ENCODE peak calls at places on chromosomes 4 and X, in four cellular contexts. M, A, H and B are unnamed samples. For H3K4me1, the result is how much of the 10 kb centered on the place peaks cover.

GRCh38 chr4:41380758-41381157 is 124.0 kb downstream of the UCHL1 start:
- DNase-seq in M (no peak), A (no peak), H (no peak), B (no peak)

GRCh38 chr4:12852338-12853307 is 631.5 kb downstream of the RAB28 start:
- DNase-seq in M (peak), A (no peak), H (no peak), B (peak)

GRCh38 chrX:4831574-4831973 is 1118.1 kb upstream of the PRKX start:
- DNase-seq in M (no peak), A (no peak), H (no peak), B (no peak)

GRCh38 chr4:127196656-127197352 is 436.0 kb upstream of the INTU start:
- DNase-seq in M (no peak), A (no peak), H (peak), B (peak)

GRCh38 chr4:172758586-172759340 is 409.8 kb upstream of the GALNT7 start:
- DNase-seq in M (peak), A (no peak), H (no peak), B (no peak)

GRCh38 chr4:173666-174314 is 49.5 kb downstream of the ZNF718 start:
- DNase-seq in M (no peak), A (no peak), H (no peak), B (no peak)

GRCh38 chrX:120761810-120762209 is 113.9 kb downstream of the CT47B1 start:
- DNase-seq in M (peak), A (peak), H (no peak), B (no peak)

GRCh38 chr4:87498446-87498900 is 30.7 kb downstream of the SPARCL1 start:
- DNase-seq in M (no peak), A (no peak), H (no peak), B (no peak)

GRCh38 chrX:119655125-119655524 is 37.8 kb downstream of the SEPTIN6 start:
- DNase-seq in M (peak), A (no peak), H (peak), B (peak)

GRCh38 chr4:121950680-121951569 is 935 bp downstream of the TRPC3 start:
- DNase-seq in M (peak), A (peak), H (no peak), B (peak)

GRCh38 chrX:45479835-45480422 is 279.3 kb upstream of the DIPK2B start:
- DNase-seq in M (peak), A (no peak), H (no peak), B (no peak)

GRCh38 chr4:139734875-139735380 is 69.3 kb downstream of the MGST2 start:
- DNase-seq in M (peak), A (peak), H (peak), B (peak)

GRCh38 chrX:43969504-43970501 is 3.4 kb downstream of the NDP start:
- DNase-seq in M (peak), A (no peak), H (no peak), B (no peak)

GRCh38 chr4:128471576-128471975 is 184.0 kb upstream of the PGRMC2 start:
- DNase-seq in M (no peak), A (no peak), H (no peak), B (no peak)

DNA sequence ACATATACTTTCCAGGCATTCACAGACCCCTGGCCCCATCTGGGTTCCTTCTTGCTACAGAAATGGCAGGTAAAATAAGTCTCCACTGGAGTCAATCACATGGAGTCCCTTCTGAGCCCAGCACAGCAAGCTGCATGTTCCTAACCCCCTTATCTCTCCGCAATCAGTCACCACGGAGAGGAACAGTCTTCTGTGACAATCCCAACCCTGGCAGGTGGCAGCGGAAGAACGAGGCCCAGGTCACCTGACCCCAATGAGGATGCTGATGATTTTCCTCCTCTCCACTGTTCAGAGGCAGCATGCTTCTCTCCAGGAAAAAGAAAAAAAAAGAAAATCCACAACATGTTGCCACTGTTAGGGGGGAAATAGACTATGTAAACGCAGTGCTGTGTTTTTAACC is 50.1 kb downstream of the TSPAN5 start:
- DNase-seq in M (no peak), A (no peak), H (no peak), B (no peak)
- H3K4me1 ChIP-seq in M (under half), A (under half), H (under half), B (under half)

GRCh38 chr4:3226944-3227343 is 22.0 kb upstream of the MSANTD1 start:
- DNase-seq in M (no peak), A (no peak), H (no peak), B (no peak)

GRCh38 chr4:3225946-3226345 is 23.0 kb upstream of the MSANTD1 start:
- DNase-seq in M (no peak), A (no peak), H (no peak), B (no peak)

GRCh38 chr4:3227878-3228675 is 20.9 kb upstream of the MSANTD1 start:
- DNase-seq in M (no peak), A (no peak), H (no peak), B (peak)

GRCh38 chr4:3224971-3225850 is 23.7 kb upstream of the MSANTD1 start:
- DNase-seq in M (no peak), A (no peak), H (no peak), B (no peak)

GRCh38 chr4:3226467-3226866 is 22.5 kb upstream of the MSANTD1 start:
- DNase-seq in M (no peak), A (no peak), H (peak), B (no peak)
- H3K4me3 ChIP-seq in M (no peak), A (no peak), H (no peak), B (no peak)

GRCh38 chr4:56910172-56910967 is 2.7 kb downstream of the REST start:
- DNase-seq in M (no peak), A (no peak), H (no peak), B (no peak)

GRCh38 chr4:56909083-56909981 is 1.6 kb downstream of the REST start:
- DNase-seq in M (peak), A (peak), H (peak), B (peak)

GRCh38 chr4:56908206-56909082 is 744 bp downstream of the REST start:
- DNase-seq in M (peak), A (peak), H (peak), B (peak)

GRCh38 chr4:56914336-56914735 is 6.6 kb downstream of the REST start:
- DNase-seq in M (no peak), A (no peak), H (no peak), B (no peak)
- H3K4me1 ChIP-seq in M (under half), A (under half), H (under half), B (under half)

DNA sequence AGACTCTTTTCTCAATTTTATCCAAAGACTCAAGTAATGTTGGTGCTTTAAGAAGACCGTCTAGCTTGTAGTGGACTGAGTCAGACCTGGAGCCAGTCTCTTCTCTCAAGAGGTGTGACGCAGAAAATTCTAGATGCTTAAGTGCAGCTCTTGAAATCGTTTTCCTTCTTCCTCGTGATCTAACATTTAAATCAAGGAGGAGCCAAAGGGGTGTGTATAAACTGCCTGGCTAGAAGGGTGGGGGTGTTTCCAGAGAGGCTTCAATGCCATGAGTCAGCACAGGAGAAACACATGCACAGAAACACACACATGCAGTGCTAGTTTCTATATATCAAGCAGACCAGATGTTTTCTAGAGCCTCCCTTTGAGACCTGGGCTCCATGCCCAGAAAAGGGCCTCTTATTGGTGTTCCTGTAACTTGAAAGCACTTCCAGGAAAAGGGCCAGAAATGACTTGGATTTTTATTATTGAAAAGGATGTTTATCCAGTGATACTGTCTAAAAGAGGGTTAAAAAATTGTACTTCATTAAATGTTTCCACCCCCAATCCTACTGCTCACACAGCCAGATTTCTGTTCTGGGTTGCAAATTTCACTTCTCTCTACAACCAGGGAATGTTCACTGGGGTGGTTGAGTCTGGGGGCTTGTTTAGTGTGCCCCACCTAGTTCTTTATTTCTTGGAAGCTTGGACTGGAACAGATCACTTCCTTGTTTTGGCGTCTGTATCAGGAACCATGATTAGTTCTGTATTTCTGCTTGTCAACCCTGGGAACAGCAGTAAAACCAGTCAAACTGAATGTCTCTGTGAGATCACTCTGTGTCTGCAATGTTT is at the start of gene CLIC2:
- DNase-seq in M (peak), A (peak), H (peak), B (peak)
- H3K4me3 ChIP-seq in M (no peak), A (peak), H (no peak), B (peak)

GRCh38 chrX:49792376-49792775 is 36.7 kb upstream of the PAGE4 start:
- DNase-seq in M (no peak), A (no peak), H (no peak), B (no peak)
- H3K4me1 ChIP-seq in M (under half), A (under half), H (under half), B (under half)

GRCh38 chr4:54945838-54946237 is 179.6 kb downstream of the KDR start:
- DNase-seq in M (no peak), A (no peak), H (no peak), B (no peak)

GRCh38 chr4:54940996-54941395 is 184.4 kb downstream of the KDR start:
- DNase-seq in M (no peak), A (no peak), H (no peak), B (no peak)

GRCh38 chr4:54937501-54937900 is 187.9 kb downstream of the KDR start:
- DNase-seq in M (peak), A (no peak), H (no peak), B (no peak)

GRCh38 chr4:54941994-54942552 is 183.3 kb downstream of the KDR start:
- DNase-seq in M (peak), A (no peak), H (peak), B (no peak)

DNA sequence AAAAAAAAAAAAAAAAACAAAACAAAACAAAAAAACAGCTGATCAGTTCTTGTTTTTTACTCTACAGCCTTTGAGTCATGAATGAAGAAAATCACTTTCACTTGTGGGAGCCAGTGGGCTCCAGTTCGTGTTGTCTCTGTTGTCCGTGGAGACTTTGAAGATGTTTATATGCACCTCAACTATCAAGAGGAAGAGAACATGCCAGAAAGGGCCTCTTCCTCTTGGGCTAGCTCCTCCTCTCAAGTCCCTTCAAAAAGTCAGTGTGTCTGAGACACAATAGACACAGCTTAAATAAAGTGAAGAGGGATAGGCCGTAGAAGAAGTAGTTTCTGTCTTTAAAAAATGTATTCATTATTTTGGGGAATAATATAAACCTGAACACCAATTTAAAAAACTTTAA is 182.7 kb downstream of the KDR start:
- DNase-seq in M (no peak), A (no peak), H (no peak), B (no peak)
- H3K4me3 ChIP-seq in M (no peak), A (no peak), H (no peak), B (no peak)

GRCh38 chr4:1564535-1565375 is 119.4 kb downstream of the FAM53A start:
- DNase-seq in M (no peak), A (no peak), H (no peak), B (no peak)

GRCh38 chr4:1563241-1563640 is 120.9 kb downstream of the FAM53A start:
- DNase-seq in M (no peak), A (no peak), H (no peak), B (no peak)

GRCh38 chr4:1562771-1563170 is 121.3 kb downstream of the FAM53A start:
- DNase-seq in M (no peak), A (no peak), H (no peak), B (no peak)

GRCh38 chr4:1562371-1562770 is 121.7 kb downstream of the FAM53A start:
- DNase-seq in M (no peak), A (no peak), H (no peak), B (no peak)

GRCh38 chr4:1563768-1564485 is 120.2 kb downstream of the FAM53A start:
- DNase-seq in M (no peak), A (no peak), H (no peak), B (no peak)
- H3K4me1 ChIP-seq in M (under half), A (under half), H (under half), B (under half)

GRCh38 chrX:63746278-63746677 is 38.7 kb downstream of the ARHGEF9 start:
- DNase-seq in M (no peak), A (no peak), H (no peak), B (no peak)
- H3K4me3 ChIP-seq in M (no peak), A (no peak), H (no peak), B (no peak)